ENCODE peak calls at places on chromosome 12, in five cellular contexts. E is cardiac muscle cell; W is iris pigment epithelial cell; X is activated CD4-positive, alpha-beta T cell treated with anti-CD3 and anti-CD28 coated beads, Interleukin-2, amount 50 U/mL, for 1 hour; O is MM.1S. J is an unnamed sample.

GRCh38 chr12:100403446-100403845 is 46.6 kb downstream of the SLC17A8 start:
- DNase-seq in E (no peak), O (no peak), X (no peak), W (peak), J (no peak)

GRCh38 chr12:38445040-38445439 is 128.5 kb downstream of the ALG10B start:
- DNase-seq in E (no peak), O (no peak), X (no peak), W (no peak), J (no peak)

GRCh38 chr12:43883311-43883710 is 47.4 kb downstream of the TMEM117 start:
- DNase-seq in X (no peak), O (no peak), E (no peak), W (no peak), J (no peak)

GRCh38 chr12:115323223-115323905 is 639.4 kb upstream of the TBX3 start:
- DNase-seq in X (no peak), W (peak), E (no peak), O (no peak), J (no peak)

GRCh38 chr12:118189761-118190181 is 53.8 kb downstream of the PEBP1 start:
- DNase-seq in E (peak), X (no peak), O (no peak), W (peak), J (peak)

GRCh38 chr12:23810327-23810902 is 139.1 kb downstream of the SOX5 start:
- DNase-seq in X (no peak), O (no peak), W (no peak), E (no peak), J (no peak)

GRCh38 chr12:81005635-81006034 is 67.9 kb upstream of the LIN7A start:
- DNase-seq in E (no peak), O (no peak), X (no peak), W (no peak), J (no peak)

GRCh38 chr12:96434107-96434506 is 33.9 kb upstream of the CDK17 start:
- DNase-seq in E (no peak), W (peak), O (peak), X (peak), J (no peak)

GRCh38 chr12:57571926-57572762 is 18.8 kb upstream of the PIP4K2C start:
- DNase-seq in O (no peak), W (no peak), E (no peak), X (no peak), J (no peak)